ENCODE peak calls at places on chromosomes 6 and 20, in ten cellular contexts. E, M, T, O, Y, B, I, C, W and Z are unnamed samples.

GRCh38 chr6:150969901-150970300 is 104.4 kb downstream of the MTHFD1L start:
- DNase-seq in W (no peak), T (no peak), Y (no peak), E (no peak), C (no peak), B (no peak), I (no peak), O (no peak), M (no peak), Z (no peak)

GRCh38 chr6:27168586-27169443 is 78.7 kb upstream of the PRSS16 start:
- DNase-seq in O (no peak), I (no peak), T (no peak), B (no peak), C (no peak), M (no peak), W (no peak), E (no peak), Y (no peak), Z (peak; percentile 21)

GRCh38 chr6:156771047-156771446 is 6.1 kb upstream of the ARID1B start:
- DNase-seq in W (no peak), M (no peak), C (no peak), E (no peak), O (no peak), I (no peak), B (no peak), T (no peak), Y (no peak), Z (no peak)

GRCh38 chr6:136987526-136987925 is 57.2 kb downstream of the IL20RA start:
- DNase-seq in O (no peak), Y (no peak), I (no peak), E (no peak), M (no peak), C (no peak), B (no peak), W (no peak), T (no peak), Z (no peak)

GRCh38 chr6:124683507-124683906 is 278.7 kb upstream of the RNF217 start:
- DNase-seq in T (peak; percentile 30), I (no peak), E (no peak), W (no peak), Y (no peak), O (no peak), C (no peak), B (no peak), M (no peak), Z (no peak)

GRCh38 chr6:131629656-131630055 is 1.6 kb upstream of the MED23 start:
- DNase-seq in E (no peak), Y (no peak), O (no peak), I (no peak), M (no peak), B (no peak), W (no peak), C (no peak), T (no peak), Z (no peak)

GRCh38 chr6:39214120-39214813 is 15.0 kb downstream of the KCNK5 start:
- DNase-seq in W (no peak), C (no peak), M (no peak), B (no peak), T (no peak), Y (no peak), I (no peak), E (no peak), O (no peak), Z (no peak)

GRCh38 chr6:5080574-5080973 is 4.6 kb upstream of the PPP1R3G start:
- DNase-seq in M (no peak), C (no peak), E (no peak), B (no peak), W (no peak), I (peak; percentile 80), O (no peak), Y (no peak), T (no peak), Z (no peak)

GRCh38 chr6:82143041-82143481 is 104.5 kb downstream of the IBTK start:
- DNase-seq in Y (no peak), W (no peak), I (no peak), B (no peak), E (no peak), T (no peak), O (no peak), M (no peak), C (no peak), Z (no peak)

GRCh38 chr6:135906542-135906941 is 55.0 kb downstream of the PDE7B start:
- DNase-seq in C (no peak), M (no peak), Y (no peak), B (no peak), E (no peak), T (no peak), W (no peak), O (no peak), I (no peak), Z (no peak)

GRCh38 chr6:36118550-36119107 is 11.7 kb upstream of the MAPK13 start:
- DNase-seq in W (no peak), M (no peak), T (no peak), I (peak; percentile 31), B (no peak), O (peak; percentile 88), E (no peak), C (peak; percentile 91), Y (no peak), Z (no peak)

GRCh38 chr20:43949741-43950618 is 35.3 kb downstream of the TOX2 start:
- DNase-seq in I (no peak), B (peak; percentile 66), T (no peak), Y (no peak), E (no peak), M (no peak), W (peak; percentile 70), O (peak; percentile 97), C (peak; percentile 34), Z (no peak)
- TF ChIP-seq MAX in I (no peak), B (no peak), T (no peak), Y (no peak), E (no peak), M (no peak), W (peak; percentile 23), O (no peak), C (no peak), Z (no peak)

DNA sequence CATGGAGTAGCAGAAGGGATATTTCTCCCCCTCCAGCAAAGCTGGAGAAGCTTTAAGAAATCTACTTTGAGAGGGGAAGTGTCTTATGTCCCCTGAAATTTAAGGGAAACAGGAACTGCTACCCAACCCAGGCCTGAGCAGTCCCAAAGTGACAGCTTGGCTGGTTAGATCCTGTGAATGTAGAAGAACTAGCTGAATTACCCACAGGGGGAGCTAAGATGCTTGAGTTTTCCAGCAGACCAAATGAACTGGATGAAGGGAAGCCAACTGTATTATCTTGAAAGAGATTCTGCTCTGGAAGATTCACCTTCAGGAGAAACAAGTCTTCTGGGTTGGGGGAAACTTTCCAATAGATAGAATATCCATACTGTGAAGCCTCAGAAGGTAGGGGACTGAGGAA is 303.3 kb upstream of the MMS22L start:
- DNase-seq in C (no peak), W (peak; percentile 16), B (no peak), Y (peak; percentile 4), O (peak; percentile 35), M (no peak), T (no peak), E (no peak), I (peak; percentile 0), Z (no peak)
- TF ChIP-seq MAX in C (no peak), W (no peak), B (no peak), Y (no peak), O (no peak), M (no peak), T (no peak), E (no peak), I (no peak), Z (no peak)

DNA sequence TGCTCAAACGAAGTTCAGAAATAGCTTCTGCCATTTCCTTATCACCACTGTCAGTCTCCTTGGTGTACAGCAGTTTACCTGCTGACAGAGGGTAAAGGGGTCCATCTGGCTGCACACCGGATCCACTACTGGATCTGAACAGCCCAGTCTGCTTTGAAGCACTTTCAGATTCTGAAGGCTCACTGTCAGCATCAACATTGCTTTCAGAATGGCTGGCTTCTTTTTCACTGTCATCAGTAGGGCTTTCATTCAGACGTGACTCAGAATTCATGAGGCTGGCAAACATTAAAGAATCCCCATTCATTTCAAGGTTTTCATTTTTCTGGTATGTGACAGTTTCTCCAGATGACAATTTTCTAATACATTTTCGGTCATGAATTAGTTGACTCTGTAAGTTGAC is 21.0 kb upstream of the PNISR start:
- DNase-seq in E (no peak), Y (no peak), I (no peak), W (no peak), C (no peak), O (no peak), B (no peak), M (no peak), T (no peak), Z (no peak)
- TF ChIP-seq MAX in E (no peak), Y (no peak), I (no peak), W (no peak), C (no peak), O (no peak), B (no peak), M (no peak), T (no peak), Z (no peak)

GRCh38 chr6:134004714-134005113 is 47.7 kb downstream of the SLC2A12 start:
- DNase-seq in B (no peak), Y (no peak), M (no peak), I (no peak), T (no peak), E (no peak), W (no peak), O (no peak), C (no peak), Z (no peak)

GRCh38 chr6:134000443-134000842 is 47.4 kb downstream of the TBPL1 start:
- DNase-seq in E (no peak), T (no peak), Y (no peak), W (no peak), M (no peak), B (no peak), I (no peak), O (no peak), C (no peak), Z (no peak)

GRCh38 chr6:134005824-134006223 is 46.6 kb downstream of the SLC2A12 start:
- DNase-seq in E (no peak), T (no peak), M (no peak), Y (no peak), B (no peak), O (no peak), I (no peak), C (no peak), W (no peak), Z (no peak)

GRCh38 chr6:134002821-134003220 is 49.6 kb downstream of the SLC2A12 start:
- DNase-seq in M (no peak), I (no peak), E (no peak), Y (no peak), W (no peak), O (peak; percentile 83), B (no peak), C (no peak), T (no peak), Z (no peak)

DNA sequence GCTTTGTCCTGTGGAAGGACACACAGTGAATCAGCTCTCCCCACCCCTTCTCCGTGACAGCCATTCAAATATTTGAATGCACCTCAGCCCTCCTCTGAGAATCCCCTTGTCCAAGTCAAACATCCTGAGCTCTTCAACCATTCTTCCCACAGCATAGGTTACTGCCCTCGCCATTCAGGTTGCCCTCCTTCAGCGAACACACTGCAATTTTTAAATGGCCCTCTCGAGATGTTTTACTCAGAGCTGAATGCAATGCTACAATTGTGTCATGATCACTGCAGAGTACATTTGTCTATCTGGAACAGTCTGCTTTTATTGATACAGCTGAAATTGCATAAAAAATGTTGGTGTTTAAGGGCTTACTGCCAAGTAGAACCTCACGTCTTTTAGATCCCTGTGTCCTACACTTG is 48.9 kb downstream of the SLC2A12 start:
- DNase-seq in E (no peak), W (no peak), B (no peak), C (no peak), Y (no peak), I (no peak), M (no peak), T (no peak), O (no peak), Z (peak; percentile 2)
- TF ChIP-seq MAX in E (no peak), W (no peak), B (no peak), C (no peak), Y (no peak), I (no peak), M (no peak), T (no peak), O (no peak), Z (no peak)